ENCODE peak calls at places on chromosomes 2 and 18, in seven cellular contexts. One of them, this sample, is unnamed.

GRCh38 chr2:231390667-231391066 is 4.8 kb upstream of the B3GNT7 start:
- DNase-seq in activated CD8-positive, alpha-beta T cell treated with anti-CD3 and anti-CD28 coated beads for 36 hours: no peak
- DNase-seq in cardiac fibroblast: no peak
- DNase-seq in body of pancreas: no peak
- DNase-seq in GM04504: no peak
- DNase-seq in ELR: no peak
- DNase-seq in posterior cingulate gyrus: no peak
- DNase-seq in this sample: no peak

GRCh38 chr2:199457147-199458016 is at the start of gene SATB2:
- DNase-seq in activated CD8-positive, alpha-beta T cell treated with anti-CD3 and anti-CD28 coated beads for 36 hours: peak
- DNase-seq in cardiac fibroblast: peak
- DNase-seq in GM04504: no peak
- DNase-seq in posterior cingulate gyrus: no peak
- DNase-seq in ELR: peak
- DNase-seq in body of pancreas: peak
- DNase-seq in this sample: peak

GRCh38 chr18:27130029-27130428 is 55.1 kb downstream of the CHST9 start:
- DNase-seq in GM04504: no peak
- DNase-seq in body of pancreas: no peak
- DNase-seq in activated CD8-positive, alpha-beta T cell treated with anti-CD3 and anti-CD28 coated beads for 36 hours: no peak
- DNase-seq in posterior cingulate gyrus: no peak
- DNase-seq in ELR: no peak
- DNase-seq in cardiac fibroblast: no peak
- DNase-seq in this sample: no peak

GRCh38 chr2:182103531-182103930 is 117.9 kb downstream of the PPP1R1C start:
- DNase-seq in body of pancreas: no peak
- DNase-seq in ELR: no peak
- DNase-seq in posterior cingulate gyrus: no peak
- DNase-seq in activated CD8-positive, alpha-beta T cell treated with anti-CD3 and anti-CD28 coated beads for 36 hours: no peak
- DNase-seq in GM04504: no peak
- DNase-seq in cardiac fibroblast: no peak
- DNase-seq in this sample: no peak

GRCh38 chr2:47360937-47361336 is 42.0 kb upstream of the MSH2 start:
- DNase-seq in posterior cingulate gyrus: no peak
- DNase-seq in GM04504: peak
- DNase-seq in ELR: peak
- DNase-seq in cardiac fibroblast: peak
- DNase-seq in activated CD8-positive, alpha-beta T cell treated with anti-CD3 and anti-CD28 coated beads for 36 hours: no peak
- DNase-seq in body of pancreas: no peak
- DNase-seq in this sample: peak

GRCh38 chr2:110993557-110994231 is 127.0 kb upstream of the BCL2L11 start:
- DNase-seq in body of pancreas: peak
- DNase-seq in GM04504: no peak
- DNase-seq in cardiac fibroblast: no peak
- DNase-seq in posterior cingulate gyrus: no peak
- DNase-seq in activated CD8-positive, alpha-beta T cell treated with anti-CD3 and anti-CD28 coated beads for 36 hours: peak
- DNase-seq in ELR: no peak
- DNase-seq in this sample: peak

GRCh38 chr2:212928681-212929080 is 222.7 kb downstream of the IKZF2 start:
- DNase-seq in GM04504: peak
- DNase-seq in body of pancreas: no peak
- DNase-seq in activated CD8-positive, alpha-beta T cell treated with anti-CD3 and anti-CD28 coated beads for 36 hours: no peak
- DNase-seq in cardiac fibroblast: peak
- DNase-seq in ELR: no peak
- DNase-seq in posterior cingulate gyrus: no peak
- DNase-seq in this sample: no peak

GRCh38 chr2:216563646-216564045 is 65.0 kb downstream of the RPL37A start:
- DNase-seq in posterior cingulate gyrus: no peak
- DNase-seq in body of pancreas: no peak
- DNase-seq in GM04504: no peak
- DNase-seq in ELR: no peak
- DNase-seq in cardiac fibroblast: no peak
- DNase-seq in activated CD8-positive, alpha-beta T cell treated with anti-CD3 and anti-CD28 coated beads for 36 hours: no peak
- DNase-seq in this sample: no peak

GRCh38 chr18:59752666-59753065 is 55.4 kb upstream of the CCBE1 start:
- DNase-seq in posterior cingulate gyrus: no peak
- DNase-seq in cardiac fibroblast: no peak
- DNase-seq in GM04504: no peak
- DNase-seq in body of pancreas: no peak
- DNase-seq in ELR: no peak
- DNase-seq in activated CD8-positive, alpha-beta T cell treated with anti-CD3 and anti-CD28 coated beads for 36 hours: no peak
- DNase-seq in this sample: no peak

GRCh38 chr2:167943877-167944276 is 303.5 kb downstream of the STK39 start:
- DNase-seq in posterior cingulate gyrus: no peak
- DNase-seq in cardiac fibroblast: peak
- DNase-seq in activated CD8-positive, alpha-beta T cell treated with anti-CD3 and anti-CD28 coated beads for 36 hours: no peak
- DNase-seq in body of pancreas: no peak
- DNase-seq in GM04504: no peak
- DNase-seq in ELR: no peak
- DNase-seq in this sample: no peak

GRCh38 chr18:47265197-47265596 is 13.7 kb upstream of the SKOR2 start:
- DNase-seq in posterior cingulate gyrus: no peak
- DNase-seq in ELR: peak
- DNase-seq in GM04504: peak
- DNase-seq in body of pancreas: no peak
- DNase-seq in activated CD8-positive, alpha-beta T cell treated with anti-CD3 and anti-CD28 coated beads for 36 hours: no peak
- DNase-seq in cardiac fibroblast: peak
- DNase-seq in this sample: peak

GRCh38 chr18:864872-865273 is 39.8 kb upstream of the ADCYAP1 start:
- DNase-seq in body of pancreas: peak
- DNase-seq in cardiac fibroblast: peak
- DNase-seq in activated CD8-positive, alpha-beta T cell treated with anti-CD3 and anti-CD28 coated beads for 36 hours: peak
- DNase-seq in GM04504: peak
- DNase-seq in posterior cingulate gyrus: peak
- DNase-seq in ELR: peak
- DNase-seq in this sample: peak

GRCh38 chr2:217387776-217388381 is 528.0 kb upstream of the TNP1 start:
- DNase-seq in activated CD8-positive, alpha-beta T cell treated with anti-CD3 and anti-CD28 coated beads for 36 hours: no peak
- DNase-seq in body of pancreas: no peak
- DNase-seq in ELR: no peak
- DNase-seq in GM04504: no peak
- DNase-seq in posterior cingulate gyrus: no peak
- DNase-seq in cardiac fibroblast: no peak
- DNase-seq in this sample: no peak

GRCh38 chr2:28117104-28117596 is 226.6 kb downstream of the BABAM2 start:
- DNase-seq in posterior cingulate gyrus: no peak
- DNase-seq in body of pancreas: no peak
- DNase-seq in ELR: no peak
- DNase-seq in activated CD8-positive, alpha-beta T cell treated with anti-CD3 and anti-CD28 coated beads for 36 hours: no peak
- DNase-seq in GM04504: no peak
- DNase-seq in cardiac fibroblast: no peak
- DNase-seq in this sample: no peak

GRCh38 chr2:218422403-218423086 is 3.6 kb downstream of the VIL1 start:
- DNase-seq in body of pancreas: no peak
- DNase-seq in GM04504: no peak
- DNase-seq in ELR: no peak
- DNase-seq in posterior cingulate gyrus: no peak
- DNase-seq in activated CD8-positive, alpha-beta T cell treated with anti-CD3 and anti-CD28 coated beads for 36 hours: no peak
- DNase-seq in cardiac fibroblast: no peak
- DNase-seq in this sample: no peak

GRCh38 chr18:53153281-53153680 is 813.3 kb downstream of the DCC start:
- DNase-seq in GM04504: no peak
- DNase-seq in cardiac fibroblast: no peak
- DNase-seq in body of pancreas: peak
- DNase-seq in posterior cingulate gyrus: no peak
- DNase-seq in ELR: peak
- DNase-seq in activated CD8-positive, alpha-beta T cell treated with anti-CD3 and anti-CD28 coated beads for 36 hours: peak
- DNase-seq in this sample: no peak

GRCh38 chr2:230042195-230042594 is 26.5 kb downstream of the SLC16A14 start:
- DNase-seq in activated CD8-positive, alpha-beta T cell treated with anti-CD3 and anti-CD28 coated beads for 36 hours: no peak
- DNase-seq in cardiac fibroblast: peak
- DNase-seq in posterior cingulate gyrus: no peak
- DNase-seq in body of pancreas: no peak
- DNase-seq in GM04504: no peak
- DNase-seq in ELR: peak
- DNase-seq in this sample: no peak

GRCh38 chr2:143429932-143430331 is 300.7 kb downstream of the ARHGAP15 start:
- DNase-seq in cardiac fibroblast: peak
- DNase-seq in activated CD8-positive, alpha-beta T cell treated with anti-CD3 and anti-CD28 coated beads for 36 hours: no peak
- DNase-seq in body of pancreas: no peak
- DNase-seq in posterior cingulate gyrus: no peak
- DNase-seq in GM04504: no peak
- DNase-seq in ELR: peak
- DNase-seq in this sample: no peak

GRCh38 chr2:32058130-32058529 is 5.2 kb upstream of the SPAST start:
- DNase-seq in GM04504: no peak
- DNase-seq in posterior cingulate gyrus: no peak
- DNase-seq in body of pancreas: no peak
- DNase-seq in activated CD8-positive, alpha-beta T cell treated with anti-CD3 and anti-CD28 coated beads for 36 hours: no peak
- DNase-seq in cardiac fibroblast: peak
- DNase-seq in ELR: peak
- DNase-seq in this sample: no peak

GRCh38 chr2:219099319-219099718 is 38.6 kb upstream of the IHH start:
- DNase-seq in posterior cingulate gyrus: no peak
- DNase-seq in activated CD8-positive, alpha-beta T cell treated with anti-CD3 and anti-CD28 coated beads for 36 hours: no peak
- DNase-seq in ELR: peak
- DNase-seq in cardiac fibroblast: peak
- DNase-seq in GM04504: peak
- DNase-seq in body of pancreas: no peak
- DNase-seq in this sample: no peak

GRCh38 chr2:218024336-218024735 is 21.5 kb upstream of the TNS1 start:
- DNase-seq in body of pancreas: no peak
- DNase-seq in GM04504: no peak
- DNase-seq in posterior cingulate gyrus: peak
- DNase-seq in activated CD8-positive, alpha-beta T cell treated with anti-CD3 and anti-CD28 coated beads for 36 hours: no peak
- DNase-seq in cardiac fibroblast: no peak
- DNase-seq in ELR: no peak
- DNase-seq in this sample: no peak

GRCh38 chr2:203715744-203716143 is 9.3 kb downstream of the CD28 start:
- DNase-seq in ELR: no peak
- DNase-seq in activated CD8-positive, alpha-beta T cell treated with anti-CD3 and anti-CD28 coated beads for 36 hours: no peak
- DNase-seq in posterior cingulate gyrus: no peak
- DNase-seq in cardiac fibroblast: no peak
- DNase-seq in GM04504: no peak
- DNase-seq in body of pancreas: no peak
- DNase-seq in this sample: no peak

GRCh38 chr2:27041708-27042107 is 8.9 kb downstream of the TMEM214 start:
- DNase-seq in body of pancreas: no peak
- DNase-seq in activated CD8-positive, alpha-beta T cell treated with anti-CD3 and anti-CD28 coated beads for 36 hours: no peak
- DNase-seq in GM04504: no peak
- DNase-seq in posterior cingulate gyrus: no peak
- DNase-seq in cardiac fibroblast: no peak
- DNase-seq in ELR: no peak
- DNase-seq in this sample: no peak

GRCh38 chr2:204329532-204329931 is 215.7 kb upstream of the PARD3B start:
- DNase-seq in GM04504: no peak
- DNase-seq in posterior cingulate gyrus: no peak
- DNase-seq in activated CD8-positive, alpha-beta T cell treated with anti-CD3 and anti-CD28 coated beads for 36 hours: no peak
- DNase-seq in ELR: no peak
- DNase-seq in body of pancreas: no peak
- DNase-seq in cardiac fibroblast: no peak
- DNase-seq in this sample: no peak

GRCh38 chr2:14690926-14691325 is 58.4 kb downstream of the LRATD1 start:
- DNase-seq in activated CD8-positive, alpha-beta T cell treated with anti-CD3 and anti-CD28 coated beads for 36 hours: no peak
- DNase-seq in posterior cingulate gyrus: no peak
- DNase-seq in cardiac fibroblast: no peak
- DNase-seq in body of pancreas: no peak
- DNase-seq in GM04504: no peak
- DNase-seq in ELR: no peak
- DNase-seq in this sample: no peak

GRCh38 chr2:2846379-2847130 is 515.5 kb upstream of the MYT1L start:
- DNase-seq in body of pancreas: peak
- DNase-seq in activated CD8-positive, alpha-beta T cell treated with anti-CD3 and anti-CD28 coated beads for 36 hours: no peak
- DNase-seq in cardiac fibroblast: no peak
- DNase-seq in posterior cingulate gyrus: peak
- DNase-seq in ELR: no peak
- DNase-seq in GM04504: no peak
- DNase-seq in this sample: no peak

GRCh38 chr2:85235281-85235680 is 92.5 kb downstream of the TGOLN2 start:
- DNase-seq in cardiac fibroblast: no peak
- DNase-seq in ELR: no peak
- DNase-seq in posterior cingulate gyrus: no peak
- DNase-seq in activated CD8-positive, alpha-beta T cell treated with anti-CD3 and anti-CD28 coated beads for 36 hours: no peak
- DNase-seq in GM04504: no peak
- DNase-seq in body of pancreas: no peak
- DNase-seq in this sample: no peak

GRCh38 chr2:100978582-100979051 is 23.5 kb upstream of the RPL31 start:
- DNase-seq in cardiac fibroblast: no peak
- DNase-seq in posterior cingulate gyrus: peak
- DNase-seq in body of pancreas: no peak
- DNase-seq in activated CD8-positive, alpha-beta T cell treated with anti-CD3 and anti-CD28 coated beads for 36 hours: no peak
- DNase-seq in ELR: peak
- DNase-seq in GM04504: no peak
- DNase-seq in this sample: peak

GRCh38 chr2:197452754-197453122 is 614 bp upstream of the COQ10B start:
- DNase-seq in body of pancreas: no peak
- DNase-seq in activated CD8-positive, alpha-beta T cell treated with anti-CD3 and anti-CD28 coated beads for 36 hours: no peak
- DNase-seq in ELR: no peak
- DNase-seq in GM04504: no peak
- DNase-seq in posterior cingulate gyrus: no peak
- DNase-seq in cardiac fibroblast: no peak
- DNase-seq in this sample: no peak

GRCh38 chr18:25349131-25349925 is 2.6 kb downstream of the ZNF521 start:
- DNase-seq in posterior cingulate gyrus: peak
- DNase-seq in GM04504: no peak
- DNase-seq in body of pancreas: no peak
- DNase-seq in ELR: peak
- DNase-seq in cardiac fibroblast: peak
- DNase-seq in activated CD8-positive, alpha-beta T cell treated with anti-CD3 and anti-CD28 coated beads for 36 hours: peak
- DNase-seq in this sample: peak

GRCh38 chr18:24341361-24341760 is 56.3 kb downstream of the OSBPL1A start:
- DNase-seq in ELR: peak
- DNase-seq in cardiac fibroblast: peak
- DNase-seq in body of pancreas: no peak
- DNase-seq in activated CD8-positive, alpha-beta T cell treated with anti-CD3 and anti-CD28 coated beads for 36 hours: no peak
- DNase-seq in posterior cingulate gyrus: no peak
- DNase-seq in GM04504: no peak
- DNase-seq in this sample: no peak

GRCh38 chr2:237298323-237299118 is 115.4 kb downstream of the COL6A3 start:
- DNase-seq in body of pancreas: no peak
- DNase-seq in cardiac fibroblast: peak
- DNase-seq in posterior cingulate gyrus: no peak
- DNase-seq in activated CD8-positive, alpha-beta T cell treated with anti-CD3 and anti-CD28 coated beads for 36 hours: no peak
- DNase-seq in GM04504: peak
- DNase-seq in ELR: peak
- DNase-seq in this sample: no peak

GRCh38 chr2:111209045-111209514 is 88.4 kb downstream of the BCL2L11 start:
- DNase-seq in ELR: peak
- DNase-seq in body of pancreas: no peak
- DNase-seq in GM04504: peak
- DNase-seq in activated CD8-positive, alpha-beta T cell treated with anti-CD3 and anti-CD28 coated beads for 36 hours: peak
- DNase-seq in cardiac fibroblast: peak
- DNase-seq in posterior cingulate gyrus: no peak
- DNase-seq in this sample: peak

GRCh38 chr2:160613466-160614153 is 120.0 kb upstream of the RBMS1 start:
- DNase-seq in GM04504: no peak
- DNase-seq in body of pancreas: no peak
- DNase-seq in posterior cingulate gyrus: no peak
- DNase-seq in ELR: peak
- DNase-seq in cardiac fibroblast: peak
- DNase-seq in activated CD8-positive, alpha-beta T cell treated with anti-CD3 and anti-CD28 coated beads for 36 hours: no peak
- DNase-seq in this sample: no peak